ENCODE peak calls at places on chromosomes 6 and 20, in eight cellular contexts. One of them, this sample, is unnamed.

GRCh38 chr6:11609324-11610071 is 71.9 kb downstream of the TMEM170B start:
- DNase-seq in tibial nerve: no peak
- DNase-seq in ovary: peak
- DNase-seq in lower leg skin: no peak
- DNase-seq in spleen: no peak
- DNase-seq in HepG2: no peak
- DNase-seq in transverse colon: no peak
- DNase-seq in gastrocnemius medialis: no peak
- DNase-seq in this sample: peak

GRCh38 chr6:167492096-167492449 is 167.2 kb downstream of the TTLL2 start:
- DNase-seq in tibial nerve: peak
- DNase-seq in HepG2: no peak
- DNase-seq in ovary: no peak
- DNase-seq in gastrocnemius medialis: no peak
- DNase-seq in spleen: no peak
- DNase-seq in lower leg skin: no peak
- DNase-seq in transverse colon: no peak
- DNase-seq in this sample: no peak

GRCh38 chr20:10344953-10345352 is 89.1 kb downstream of the MKKS start:
- DNase-seq in lower leg skin: no peak
- DNase-seq in HepG2: no peak
- DNase-seq in spleen: no peak
- DNase-seq in transverse colon: no peak
- DNase-seq in tibial nerve: no peak
- DNase-seq in gastrocnemius medialis: no peak
- DNase-seq in ovary: no peak
- DNase-seq in this sample: no peak

GRCh38 chr20:8912731-8913130 is 156.2 kb upstream of the PLCB4 start:
- DNase-seq in transverse colon: no peak
- DNase-seq in tibial nerve: no peak
- DNase-seq in ovary: no peak
- DNase-seq in spleen: no peak
- DNase-seq in gastrocnemius medialis: no peak
- DNase-seq in lower leg skin: no peak
- DNase-seq in HepG2: no peak
- DNase-seq in this sample: no peak

GRCh38 chr6:170046786-170047626 is 243.9 kb downstream of the DLL1 start:
- DNase-seq in gastrocnemius medialis: peak
- DNase-seq in tibial nerve: no peak
- DNase-seq in HepG2: no peak
- DNase-seq in ovary: peak
- DNase-seq in lower leg skin: no peak
- DNase-seq in spleen: peak
- DNase-seq in transverse colon: peak
- DNase-seq in this sample: no peak

GRCh38 chr20:51725584-51726176 is 42.5 kb downstream of the ATP9A start:
- DNase-seq in transverse colon: no peak
- DNase-seq in gastrocnemius medialis: no peak
- DNase-seq in spleen: no peak
- DNase-seq in ovary: no peak
- DNase-seq in tibial nerve: no peak
- DNase-seq in HepG2: peak
- DNase-seq in lower leg skin: no peak
- DNase-seq in this sample: no peak

GRCh38 chr6:42294759-42295158 is 77.1 kb upstream of the MRPS10 start:
- DNase-seq in HepG2: peak
- DNase-seq in gastrocnemius medialis: no peak
- DNase-seq in ovary: no peak
- DNase-seq in lower leg skin: no peak
- DNase-seq in tibial nerve: no peak
- DNase-seq in transverse colon: no peak
- DNase-seq in spleen: no peak
- DNase-seq in this sample: peak

GRCh38 chr6:139369568-139370046 is 4.8 kb downstream of the CITED2 start:
- DNase-seq in ovary: no peak
- DNase-seq in HepG2: peak
- DNase-seq in transverse colon: no peak
- DNase-seq in spleen: no peak
- DNase-seq in lower leg skin: no peak
- DNase-seq in tibial nerve: no peak
- DNase-seq in gastrocnemius medialis: no peak
- DNase-seq in this sample: no peak

GRCh38 chr6:69466979-69467570 is 329.7 kb downstream of the LMBRD1 start:
- DNase-seq in HepG2: no peak
- DNase-seq in spleen: no peak
- DNase-seq in ovary: no peak
- DNase-seq in transverse colon: no peak
- DNase-seq in tibial nerve: no peak
- DNase-seq in gastrocnemius medialis: no peak
- DNase-seq in lower leg skin: no peak
- DNase-seq in this sample: no peak

GRCh38 chr6:87291879-87292278 is 30.5 kb upstream of the SMIM8 start:
- DNase-seq in gastrocnemius medialis: no peak
- DNase-seq in tibial nerve: no peak
- DNase-seq in ovary: no peak
- DNase-seq in HepG2: no peak
- DNase-seq in lower leg skin: no peak
- DNase-seq in spleen: no peak
- DNase-seq in transverse colon: no peak
- DNase-seq in this sample: no peak

GRCh38 chr6:167678102-167679101 is 148.3 kb upstream of the AFDN start:
- DNase-seq in transverse colon: peak
- DNase-seq in spleen: no peak
- DNase-seq in ovary: peak
- DNase-seq in HepG2: peak
- DNase-seq in tibial nerve: no peak
- DNase-seq in lower leg skin: no peak
- DNase-seq in gastrocnemius medialis: no peak
- DNase-seq in this sample: no peak

GRCh38 chr6:1390805-1391511 is 1.6 kb downstream of the FOXF2 start:
- DNase-seq in HepG2: no peak
- DNase-seq in gastrocnemius medialis: no peak
- DNase-seq in transverse colon: no peak
- DNase-seq in spleen: peak
- DNase-seq in tibial nerve: no peak
- DNase-seq in ovary: no peak
- DNase-seq in lower leg skin: no peak
- DNase-seq in this sample: no peak

GRCh38 chr6:96015321-96015790 is 418 bp upstream of the FUT9 start:
- DNase-seq in ovary: peak
- DNase-seq in spleen: peak
- DNase-seq in transverse colon: no peak
- DNase-seq in tibial nerve: no peak
- DNase-seq in HepG2: no peak
- DNase-seq in gastrocnemius medialis: no peak
- DNase-seq in lower leg skin: no peak
- DNase-seq in this sample: no peak

GRCh38 chr20:50308166-50308512 is 117.5 kb downstream of the CEBPB start:
- DNase-seq in transverse colon: no peak
- DNase-seq in gastrocnemius medialis: no peak
- DNase-seq in ovary: no peak
- DNase-seq in HepG2: no peak
- DNase-seq in lower leg skin: no peak
- DNase-seq in tibial nerve: no peak
- DNase-seq in spleen: no peak
- DNase-seq in this sample: no peak

GRCh38 chr6:3409699-3410384 is 47.0 kb downstream of the SLC22A23 start:
- DNase-seq in tibial nerve: no peak
- DNase-seq in transverse colon: peak
- DNase-seq in HepG2: peak
- DNase-seq in spleen: no peak
- DNase-seq in gastrocnemius medialis: no peak
- DNase-seq in lower leg skin: no peak
- DNase-seq in ovary: no peak
- DNase-seq in this sample: no peak

GRCh38 chr6:169666441-169666840 is 35.4 kb downstream of the WDR27 start:
- DNase-seq in spleen: no peak
- DNase-seq in HepG2: no peak
- DNase-seq in tibial nerve: no peak
- DNase-seq in lower leg skin: no peak
- DNase-seq in ovary: no peak
- DNase-seq in transverse colon: no peak
- DNase-seq in gastrocnemius medialis: no peak
- DNase-seq in this sample: no peak

GRCh38 chr6:14640631-14641030 is 523.1 kb downstream of the CD83 start:
- DNase-seq in transverse colon: no peak
- DNase-seq in HepG2: no peak
- DNase-seq in gastrocnemius medialis: no peak
- DNase-seq in lower leg skin: no peak
- DNase-seq in tibial nerve: no peak
- DNase-seq in spleen: no peak
- DNase-seq in ovary: no peak
- DNase-seq in this sample: no peak

GRCh38 chr6:20205722-20206154 is 6.5 kb downstream of the MBOAT1 start:
- DNase-seq in HepG2: no peak
- DNase-seq in tibial nerve: no peak
- DNase-seq in ovary: peak
- DNase-seq in gastrocnemius medialis: no peak
- DNase-seq in spleen: peak
- DNase-seq in transverse colon: no peak
- DNase-seq in lower leg skin: no peak
- DNase-seq in this sample: no peak

GRCh38 chr20:62338294-62338620 is 28.9 kb downstream of the LAMA5 start:
- DNase-seq in gastrocnemius medialis: no peak
- DNase-seq in spleen: no peak
- DNase-seq in ovary: no peak
- DNase-seq in transverse colon: no peak
- DNase-seq in HepG2: no peak
- DNase-seq in lower leg skin: no peak
- DNase-seq in tibial nerve: no peak
- DNase-seq in this sample: no peak

DNA sequence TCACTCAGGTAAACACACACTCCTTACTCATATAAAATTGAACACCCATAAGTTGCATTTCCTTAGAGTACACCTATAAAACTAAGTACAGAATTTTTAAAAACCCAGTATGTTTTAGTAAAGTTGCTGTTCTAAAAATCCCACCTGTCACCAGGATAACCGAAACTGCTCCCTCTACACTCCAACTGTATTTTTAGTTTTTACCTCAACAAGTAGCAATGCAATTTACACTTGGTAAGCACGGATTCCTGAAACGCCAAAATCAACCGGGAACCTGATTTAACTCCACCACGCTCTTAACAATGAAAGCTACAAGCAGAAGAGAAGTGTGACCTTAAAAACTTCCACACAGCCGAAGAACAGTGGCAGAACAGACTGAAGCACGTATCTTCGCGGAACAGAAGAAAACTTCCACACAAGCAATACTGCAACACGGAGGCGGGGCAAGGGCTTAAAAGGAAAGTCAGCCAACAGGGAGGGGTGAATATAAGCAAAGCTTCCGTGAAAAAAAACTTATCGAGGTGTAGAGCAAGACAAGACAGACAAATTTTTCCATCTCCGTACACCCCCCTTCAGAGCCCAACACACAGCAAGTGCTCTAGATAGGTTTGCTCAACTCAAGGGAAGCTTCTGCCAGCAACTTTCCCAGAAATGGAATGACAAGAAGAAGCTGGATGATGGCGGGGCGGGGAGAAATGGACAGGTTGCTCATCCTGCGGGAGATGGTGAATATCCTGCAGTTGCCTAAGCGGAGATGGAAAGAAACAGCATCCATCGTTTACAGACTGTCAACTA is 1.4 kb downstream of the STAU1 start:
- DNase-seq in lower leg skin: peak
- DNase-seq in gastrocnemius medialis: peak
- DNase-seq in ovary: peak
- DNase-seq in tibial nerve: no peak
- DNase-seq in HepG2: peak
- DNase-seq in spleen: peak
- DNase-seq in transverse colon: peak
- DNase-seq in this sample: peak
- TF ChIP-seq POLR2A in lower leg skin: no peak
- TF ChIP-seq POLR2A in gastrocnemius medialis: peak
- TF ChIP-seq POLR2A in ovary: no peak
- TF ChIP-seq POLR2A in tibial nerve: no peak
- TF ChIP-seq POLR2A in HepG2: peak
- TF ChIP-seq POLR2A in spleen: no peak
- TF ChIP-seq POLR2A in transverse colon: peak
- TF ChIP-seq POLR2A in this sample: no peak

GRCh38 chr6:29964904-29965872 is 22.9 kb downstream of the HLA-A start:
- DNase-seq in spleen: peak
- DNase-seq in transverse colon: peak
- DNase-seq in ovary: peak
- DNase-seq in gastrocnemius medialis: peak
- DNase-seq in lower leg skin: peak
- DNase-seq in HepG2: peak
- DNase-seq in tibial nerve: peak
- DNase-seq in this sample: peak
- TF ChIP-seq POLR2A in spleen: no peak
- TF ChIP-seq POLR2A in transverse colon: peak
- TF ChIP-seq POLR2A in ovary: no peak
- TF ChIP-seq POLR2A in gastrocnemius medialis: peak
- TF ChIP-seq POLR2A in lower leg skin: no peak
- TF ChIP-seq POLR2A in HepG2: peak
- TF ChIP-seq POLR2A in tibial nerve: no peak
- TF ChIP-seq POLR2A in this sample: no peak

GRCh38 chr6:35508027-35508426 is 4.7 kb downstream of the TULP1 start:
- DNase-seq in spleen: no peak
- DNase-seq in tibial nerve: no peak
- DNase-seq in ovary: no peak
- DNase-seq in gastrocnemius medialis: no peak
- DNase-seq in lower leg skin: no peak
- DNase-seq in HepG2: no peak
- DNase-seq in transverse colon: no peak
- DNase-seq in this sample: no peak
- TF ChIP-seq POLR2A in spleen: no peak
- TF ChIP-seq POLR2A in tibial nerve: no peak
- TF ChIP-seq POLR2A in ovary: no peak
- TF ChIP-seq POLR2A in gastrocnemius medialis: no peak
- TF ChIP-seq POLR2A in lower leg skin: no peak
- TF ChIP-seq POLR2A in HepG2: no peak
- TF ChIP-seq POLR2A in transverse colon: no peak
- TF ChIP-seq POLR2A in this sample: no peak

DNA sequence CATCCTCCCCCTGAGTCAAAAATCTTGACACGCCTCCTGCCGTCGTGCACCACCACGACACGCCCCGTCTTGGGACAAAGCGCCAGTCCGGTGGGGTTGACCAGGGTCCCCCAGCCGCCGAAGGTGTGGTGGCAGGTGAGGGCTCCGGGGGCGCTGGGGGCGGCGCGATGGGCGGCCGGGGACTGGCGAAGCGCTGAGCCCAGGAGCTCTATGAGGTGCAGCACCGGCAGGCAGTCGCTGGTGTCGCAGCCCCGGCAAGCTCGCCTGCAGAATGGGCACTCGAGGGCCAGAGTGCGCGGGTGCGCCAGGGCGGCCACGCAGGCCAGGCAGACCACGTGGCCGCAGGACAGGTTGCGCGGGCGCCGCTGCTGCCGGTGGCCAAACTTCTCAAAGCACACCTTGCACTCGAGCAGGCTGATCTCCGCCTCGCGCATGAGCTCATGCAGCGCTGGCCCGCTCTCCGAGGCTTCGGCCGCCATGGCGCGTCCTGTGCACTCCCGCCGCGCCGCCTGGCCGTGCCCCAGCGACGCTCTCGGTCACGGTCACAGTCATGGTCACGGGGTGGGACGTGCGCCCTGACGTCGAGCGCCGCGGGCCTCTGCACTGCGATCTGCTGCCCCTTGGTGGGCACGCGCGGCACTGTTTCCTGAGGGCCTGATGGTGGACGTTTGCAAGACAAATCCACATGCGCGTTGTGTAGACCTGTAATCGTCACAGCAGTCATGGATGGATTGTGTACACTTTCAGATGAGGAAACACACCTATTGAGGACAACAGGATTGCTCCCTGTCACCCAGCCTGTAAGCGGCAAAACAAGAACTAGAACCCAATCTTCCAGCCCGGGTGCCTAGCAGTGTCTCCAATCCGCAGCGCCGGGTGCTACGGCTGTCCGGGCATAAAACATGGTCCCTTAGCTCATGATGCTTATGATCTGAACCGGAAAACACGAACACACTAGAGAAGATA is at the start of gene NHLRC1:
- DNase-seq in lower leg skin: peak
- DNase-seq in tibial nerve: peak
- DNase-seq in ovary: peak
- DNase-seq in HepG2: peak
- DNase-seq in spleen: peak
- DNase-seq in transverse colon: peak
- DNase-seq in gastrocnemius medialis: peak
- DNase-seq in this sample: no peak
- TF ChIP-seq POLR2A in lower leg skin: no peak
- TF ChIP-seq POLR2A in tibial nerve: no peak
- TF ChIP-seq POLR2A in ovary: peak
- TF ChIP-seq POLR2A in HepG2: no peak
- TF ChIP-seq POLR2A in spleen: no peak
- TF ChIP-seq POLR2A in transverse colon: peak
- TF ChIP-seq POLR2A in gastrocnemius medialis: peak
- TF ChIP-seq POLR2A in this sample: no peak

This sample was measured in H54.